ENCODE peak calls at places on chromosomes 4 and X, in four cellular contexts. S is H9, T is IMR-90, A is mesendoderm. W is an unnamed sample.

GRCh38 chr4:52260507-52261302 is 209.6 kb downstream of the SPATA18 start:
- DNase-seq in S (no peak), T (no peak), A (peak), W (no peak)

GRCh38 chrX:23694606-23695005 is 27.3 kb downstream of the PRDX4 start:
- DNase-seq in S (peak), T (peak), A (peak), W (peak)

GRCh38 chr4:165905405-165906027 is 32.5 kb downstream of the TLL1 start:
- DNase-seq in S (no peak), T (no peak), A (peak), W (no peak)

GRCh38 chr4:154779362-154779947 is 1.6 kb upstream of the RBM46 start:
- DNase-seq in S (no peak), T (peak), A (peak), W (peak)

GRCh38 chr4:105158837-105159236 is 12.2 kb downstream of the TET2 start:
- DNase-seq in S (no peak), T (peak), A (peak), W (no peak)

GRCh38 chr4:128596115-128596514 is 213.4 kb upstream of the JADE1 start:
- DNase-seq in S (no peak), T (no peak), A (no peak), W (no peak)

GRCh38 chrX:884091-884490 is 253.5 kb downstream of the SHOX start:
- DNase-seq in S (no peak), T (no peak), A (peak), W (no peak)

GRCh38 chr4:59374416-59374815 is 1825.7 kb upstream of the ADGRL3 start:
- DNase-seq in S (no peak), T (no peak), A (peak), W (no peak)

GRCh38 chr4:80202784-80203553 is 5.7 kb downstream of the PRDM8 start:
- DNase-seq in S (peak), T (peak), A (peak), W (no peak)

GRCh38 chr4:168924648-168925047 is 85.4 kb downstream of the CBR4 start:
- DNase-seq in S (no peak), T (no peak), A (no peak), W (no peak)

GRCh38 chrX:134692990-134693389 is 34.7 kb upstream of the PLAC1 start:
- DNase-seq in S (no peak), T (peak), A (no peak), W (no peak)

GRCh38 chr4:80035336-80035735 is 37.7 kb downstream of the ANTXR2 start:
- DNase-seq in S (no peak), T (no peak), A (peak), W (no peak)

GRCh38 chr4:147843162-147843561 is 111.3 kb downstream of the ARHGAP10 start:
- DNase-seq in S (peak), T (no peak), A (peak), W (no peak)

GRCh38 chr4:138890921-138891570 is 124.5 kb upstream of the NOCT start:
- DNase-seq in S (no peak), T (no peak), A (no peak), W (no peak)

GRCh38 chrX:11064851-11065600 is 46.1 kb upstream of the HCCS start:
- DNase-seq in S (no peak), T (peak), A (peak), W (no peak)

GRCh38 chr4:22478426-22478825 is 37.4 kb downstream of the ADGRA3 start:
- DNase-seq in S (no peak), T (no peak), A (no peak), W (no peak)

GRCh38 chr4:148007303-148007702 is 275.4 kb downstream of the ARHGAP10 start:
- DNase-seq in S (no peak), T (peak), A (peak), W (no peak)

GRCh38 chr4:135244605-135245146 is 1043.1 kb upstream of the PABPC4L start:
- DNase-seq in S (no peak), T (no peak), A (peak), W (no peak)

GRCh38 chr4:3335385-3335784 is 42.6 kb downstream of the RGS12 start:
- DNase-seq in S (no peak), T (no peak), A (no peak), W (no peak)

GRCh38 chr4:130125468-130125867 is 1029.5 kb downstream of the C4orf33 start:
- DNase-seq in S (no peak), T (no peak), A (no peak), W (no peak)

GRCh38 chr4:32172761-32173160 is 1452.6 kb downstream of the PCDH7 start:
- DNase-seq in S (no peak), T (peak), A (no peak), W (no peak)

GRCh38 chrX:259692-260355 is 21.4 kb upstream of the PLCXD1 start:
- DNase-seq in S (peak), T (no peak), A (no peak), W (no peak)

GRCh38 chr4:114600672-114601071 is 2.1 kb downstream of the UGT8 start:
- DNase-seq in S (no peak), T (no peak), A (no peak), W (no peak)

GRCh38 chr4:133588306-133588705 is 439.2 kb downstream of the PCDH10 start:
- DNase-seq in S (no peak), T (no peak), A (no peak), W (no peak)

GRCh38 chr4:166366012-166366411 is 493.0 kb downstream of the TLL1 start:
- DNase-seq in S (no peak), T (no peak), A (no peak), W (no peak)

GRCh38 chr4:67573193-67573592 is 14.7 kb downstream of the STAP1 start:
- DNase-seq in S (no peak), T (no peak), A (no peak), W (no peak)

GRCh38 chr4:130675262-130675661 is 1579.3 kb downstream of the C4orf33 start:
- DNase-seq in S (no peak), T (no peak), A (no peak), W (no peak)

GRCh38 chr4:164251257-164251656 is 502.7 kb upstream of the SMIM31 start:
- DNase-seq in S (no peak), T (no peak), A (no peak), W (no peak)

GRCh38 chr4:8765631-8766590 is 105.7 kb downstream of the HMX1 start:
- DNase-seq in S (no peak), T (no peak), A (no peak), W (no peak)

GRCh38 chrX:40207626-40208025 is 109.9 kb upstream of the BCOR start:
- DNase-seq in S (no peak), T (peak), A (no peak), W (no peak)

GRCh38 chr4:1348014-1348513 is 1.1 kb downstream of the UVSSA start:
- DNase-seq in S (no peak), T (no peak), A (no peak), W (no peak)

GRCh38 chr4:1345905-1346780 is 865 bp upstream of the UVSSA start:
- DNase-seq in S (peak), T (peak), A (peak), W (peak)

GRCh38 chr4:1348746-1349145 is 1.7 kb downstream of the UVSSA start:
- DNase-seq in S (no peak), T (no peak), A (no peak), W (no peak)

GRCh38 chr4:1347410-1347864 is 429 bp downstream of the UVSSA start:
- DNase-seq in S (peak), T (peak), A (peak), W (peak)

GRCh38 chr4:1346781-1347409 is at the start of gene UVSSA:
- DNase-seq in S (peak), T (peak), A (peak), W (peak)
- H2BK5ac ChIP-seq in S (no peak), T (peak), A (peak), W (peak)

GRCh38 chrX:9542765-9543119 is 77.9 kb downstream of the TBL1X start:
- DNase-seq in S (no peak), T (no peak), A (no peak), W (no peak)
- H2BK5ac ChIP-seq in S (no peak), T (no peak), A (no peak), W (no peak)

GRCh38 chr4:98657531-98658286 is 702 bp downstream of the TSPAN5 start:
- DNase-seq in S (peak), T (peak), A (peak), W (peak)
- H2BK5ac ChIP-seq in S (no peak), T (peak), A (no peak), W (no peak)

DNA sequence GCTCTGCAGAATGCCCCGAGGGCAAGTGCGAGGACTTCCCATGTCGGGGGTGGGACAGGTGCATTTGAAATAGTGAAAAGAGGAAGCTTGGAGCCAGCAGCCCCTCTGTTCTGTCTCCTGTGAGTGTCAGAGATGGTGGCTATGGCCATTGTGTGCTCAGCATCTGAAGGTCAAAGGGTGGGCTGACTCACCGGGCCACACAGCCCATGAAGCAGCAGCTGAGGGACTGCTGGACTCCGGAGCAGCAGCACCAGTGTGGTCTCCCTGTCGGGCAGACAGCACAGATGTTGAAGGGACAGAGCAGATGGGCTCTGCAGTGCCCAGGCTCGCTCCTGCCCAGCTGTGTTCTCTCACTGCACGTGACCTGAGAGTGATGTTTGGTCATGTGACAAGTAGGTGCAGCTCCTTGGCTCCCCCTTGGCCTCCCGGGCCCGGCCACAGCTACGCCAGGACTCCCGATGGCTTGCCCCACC is 53.5 kb downstream of the TBC1D14 start:
- DNase-seq in S (no peak), T (peak), A (no peak), W (no peak)
- H2BK5ac ChIP-seq in S (no peak), T (no peak), A (no peak), W (peak)

DNA sequence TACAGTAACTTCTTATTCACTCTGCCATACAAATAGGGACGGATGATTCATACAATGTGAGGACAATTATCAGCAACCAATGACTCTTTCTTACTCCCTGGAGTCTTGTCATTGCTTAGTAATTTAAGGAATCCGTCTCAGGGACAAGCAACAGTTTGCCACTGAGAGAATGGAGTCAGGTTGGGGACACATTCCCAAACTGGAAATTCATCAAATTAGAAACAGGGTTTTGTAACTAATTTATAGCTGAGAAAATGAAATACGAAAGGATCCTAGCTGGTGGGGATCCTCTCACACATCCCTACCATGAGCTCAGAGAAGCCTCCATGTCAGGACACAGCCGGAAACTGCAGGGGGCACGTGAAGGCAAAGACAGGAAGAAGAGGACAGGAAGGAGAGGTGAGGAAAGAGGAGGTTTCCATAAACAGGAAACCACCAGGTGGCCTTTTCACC is 50.4 kb upstream of the KDR start:
- DNase-seq in S (no peak), T (peak), A (peak), W (no peak)
- H2BK5ac ChIP-seq in S (no peak), T (peak), A (peak), W (no peak)

GRCh38 chr4:37934609-37935008 is 25.6 kb upstream of the PTTG2 start:
- DNase-seq in S (no peak), T (no peak), A (no peak), W (no peak)
- H2BK5ac ChIP-seq in S (no peak), T (no peak), A (no peak), W (no peak)